ENCODE peak calls at places on chromosomes 2 and 18, in five cellular contexts. Q, L, U, G and O are unnamed samples.

GRCh38 chr2:196170202-196170680 is 1.1 kb downstream of the STK17B start:
- DNase-seq in L (no peak), G (no peak), U (peak; percentile 64), Q (no peak), O (peak; percentile 70)

GRCh38 chr18:24273596-24273995 is 124.0 kb downstream of the OSBPL1A start:
- DNase-seq in G (no peak), Q (no peak), U (peak; percentile 44), L (no peak), O (no peak)

GRCh38 chr18:50013363-50014138 is 181.4 kb downstream of the MYO5B start:
- DNase-seq in Q (no peak), U (peak; percentile 7), L (no peak), G (no peak), O (no peak)

GRCh38 chr18:64103979-64104378 is 44.9 kb downstream of the LINC00305 start:
- DNase-seq in G (no peak), U (no peak), Q (no peak), L (no peak), O (no peak)

GRCh38 chr2:68365087-68365486 is at the start of gene PLEK:
- DNase-seq in U (no peak), G (no peak), Q (peak; percentile 10), L (no peak), O (no peak)

GRCh38 chr18:49612515-49613033 is 50.7 kb downstream of the LIPG start:
- DNase-seq in U (no peak), G (no peak), L (no peak), Q (no peak), O (no peak)

GRCh38 chr18:51122266-51123045 is 75.0 kb downstream of the MEX3C start:
- DNase-seq in U (no peak), G (no peak), Q (no peak), L (no peak), O (no peak)

GRCh38 chr2:18899725-18900124 is 310.4 kb upstream of the NT5C1B start:
- DNase-seq in G (no peak), U (no peak), L (no peak), Q (no peak), O (no peak)

GRCh38 chr2:127174977-127175376 is 45.1 kb downstream of the CYP27C1 start:
- DNase-seq in G (peak; percentile 84), L (no peak), U (peak; percentile 31), Q (peak; percentile 74), O (no peak)

GRCh38 chr2:86068098-86069047 is 37.3 kb downstream of the POLR1A start:
- DNase-seq in U (peak; percentile 30), Q (no peak), G (no peak), L (no peak), O (no peak)

GRCh38 chr2:176147215-176147789 is 4.0 kb upstream of the HOXD4 start:
- DNase-seq in Q (no peak), G (no peak), U (no peak), L (no peak), O (no peak)

GRCh38 chr2:97645112-97645699 is 656 bp upstream of the COX5B start:
- DNase-seq in Q (no peak), L (no peak), G (no peak), U (no peak), O (peak; percentile 10)

GRCh38 chr2:42047488-42048317 is at the start of gene PKDCC:
- DNase-seq in U (peak; percentile 79), L (peak; percentile 72), G (peak; percentile 87), Q (peak; percentile 92), O (peak; percentile 86)

GRCh38 chr2:42050350-42051167 is 2.7 kb downstream of the PKDCC start:
- DNase-seq in Q (no peak), L (no peak), G (peak; percentile 47), U (no peak), O (peak; percentile 42)

GRCh38 chr2:42046819-42047487 is 868 bp upstream of the PKDCC start:
- DNase-seq in G (peak; percentile 64), U (no peak), L (no peak), Q (peak; percentile 71), O (peak; percentile 50)

GRCh38 chr2:42049411-42050349 is 1.9 kb downstream of the PKDCC start:
- DNase-seq in U (no peak), Q (peak; percentile 45), L (no peak), G (peak; percentile 47), O (no peak)

GRCh38 chr2:42048318-42049251 is 764 bp downstream of the PKDCC start:
- DNase-seq in Q (no peak), G (peak; percentile 66), U (peak; percentile 45), L (no peak), O (no peak)
- H3K4me3 ChIP-seq in Q (peak overlapping the region; percentile 79), G (peak overlapping the region; percentile 90), U (peak overlapping the region; percentile 94), L (peak overlapping the region; percentile 77), O (peak overlapping the region; percentile 93)

GRCh38 chr18:58676270-58676669 is 5.0 kb downstream of the MALT1 start:
- DNase-seq in U (no peak), Q (no peak), L (no peak), G (no peak), O (no peak)

GRCh38 chr18:58674863-58675472 is 3.7 kb downstream of the MALT1 start:
- DNase-seq in Q (no peak), U (peak; percentile 52), L (no peak), G (no peak), O (peak; percentile 12)

GRCh38 chr18:58671122-58671940 is at the start of gene MALT1:
- DNase-seq in G (peak; percentile 92), Q (peak; percentile 91), U (peak; percentile 85), L (peak; percentile 84), O (peak; percentile 91)

GRCh38 chr18:58671941-58672565 is 788 bp downstream of the MALT1 start:
- DNase-seq in Q (no peak), G (peak; percentile 23), L (no peak), U (peak; percentile 36), O (peak; percentile 47)

DNA sequence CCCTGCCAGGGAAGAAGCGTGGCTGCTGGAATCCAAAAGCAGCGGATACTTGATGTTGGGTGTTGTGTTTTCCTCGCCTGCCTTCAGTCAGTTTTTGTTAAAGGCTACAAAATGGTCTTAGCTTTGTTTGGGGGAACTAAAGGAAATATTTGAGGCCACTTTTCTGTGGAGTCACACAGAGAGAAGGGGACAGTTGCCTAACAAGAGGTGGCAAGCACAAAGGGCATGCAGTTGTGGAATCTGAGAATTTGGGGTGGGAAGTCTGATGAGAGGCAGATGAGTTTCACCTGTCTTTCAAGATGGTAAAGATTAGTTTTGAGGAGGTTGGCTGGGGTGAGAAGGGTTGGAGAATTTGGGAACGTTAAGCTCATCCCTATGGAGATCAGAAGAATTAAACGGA is 2.9 kb downstream of the MALT1 start:
- DNase-seq in U (no peak), G (no peak), L (no peak), Q (no peak), O (no peak)
- H3K4me3 ChIP-seq in U (no peak overlapping the region), G (no peak overlapping the region), L (no peak overlapping the region), Q (no peak overlapping the region), O (no peak overlapping the region)

DNA sequence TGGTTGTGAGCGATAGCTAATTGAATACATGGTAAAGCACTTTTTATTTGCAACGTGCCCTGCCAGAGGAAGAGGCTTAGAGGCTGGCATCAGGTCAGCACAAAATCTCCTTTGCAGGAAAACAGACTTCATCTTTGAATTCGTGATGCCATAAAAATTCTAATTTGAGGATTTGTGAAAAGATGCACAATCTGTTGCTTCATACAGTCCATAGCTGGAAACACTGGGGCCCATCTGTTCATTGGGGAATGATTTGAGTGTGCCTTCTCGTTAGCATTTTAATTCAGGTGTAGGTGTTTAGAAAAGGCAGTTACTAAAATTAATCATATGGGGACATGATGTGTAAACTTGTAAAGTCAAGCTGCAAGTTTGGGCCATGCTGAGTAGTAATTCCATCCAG is 876.0 kb downstream of the SLC4A3 start:
- DNase-seq in L (no peak), Q (no peak), U (no peak), G (no peak), O (no peak)
- H3K4me3 ChIP-seq in L (no peak overlapping the region), Q (no peak overlapping the region), U (no peak overlapping the region), G (no peak overlapping the region), O (no peak overlapping the region)

GRCh38 chr2:64945973-64946736 is 43.0 kb upstream of the SLC1A4 start:
- DNase-seq in Q (no peak), U (peak; percentile 17), G (no peak), L (no peak), O (no peak)

GRCh38 chr2:64943387-64944150 is 45.6 kb upstream of the SLC1A4 start:
- DNase-seq in Q (peak; percentile 61), L (peak; percentile 65), G (peak; percentile 34), U (peak; percentile 19), O (peak; percentile 36)

GRCh38 chr2:64944484-64944883 is 44.7 kb upstream of the SLC1A4 start:
- DNase-seq in U (no peak), G (no peak), L (no peak), Q (no peak), O (no peak)

GRCh38 chr2:64947906-64948305 is 41.3 kb upstream of the SLC1A4 start:
- DNase-seq in G (no peak), L (no peak), U (no peak), Q (no peak), O (no peak)

GRCh38 chr2:64946737-64947090 is 42.5 kb upstream of the SLC1A4 start:
- DNase-seq in U (no peak), G (no peak), L (no peak), Q (no peak), O (no peak)
- H3K4me3 ChIP-seq in U (no peak overlapping the region), G (no peak overlapping the region), L (no peak overlapping the region), Q (no peak overlapping the region), O (no peak overlapping the region)

GRCh38 chr2:241010531-241011295 is 12.3 kb downstream of the SNED1 start:
- DNase-seq in L (no peak), Q (peak; percentile 17), U (no peak), G (peak; percentile 14), O (no peak)
- H3K4me3 ChIP-seq in L (no peak overlapping the region), Q (no peak overlapping the region), U (no peak overlapping the region), G (peak overlapping the region; percentile 18), O (no peak overlapping the region)

DNA sequence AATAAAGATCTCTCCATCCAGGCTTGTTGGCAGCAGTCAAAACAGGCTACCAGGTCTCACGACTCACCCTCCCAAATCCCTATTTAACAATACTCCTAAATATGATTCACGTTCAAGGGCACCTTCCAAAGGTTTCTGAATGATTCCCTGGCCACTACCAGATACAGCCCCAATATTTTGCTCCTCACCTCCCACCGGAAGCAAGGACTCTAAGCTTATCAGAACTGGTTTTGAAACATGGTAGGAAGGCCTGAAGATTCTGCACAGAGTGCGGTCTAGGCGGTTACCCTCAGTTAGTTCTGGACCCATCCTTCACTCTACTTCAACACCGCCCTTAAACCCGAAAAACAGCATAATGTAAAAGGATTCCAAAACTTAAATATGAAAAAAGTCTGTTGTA is 5.2 kb downstream of the PPP4R1 start:
- DNase-seq in L (no peak), G (no peak), Q (no peak), U (no peak), O (no peak)
- H3K4me3 ChIP-seq in L (no peak overlapping the region), G (no peak overlapping the region), Q (no peak overlapping the region), U (no peak overlapping the region), O (no peak overlapping the region)

DNA sequence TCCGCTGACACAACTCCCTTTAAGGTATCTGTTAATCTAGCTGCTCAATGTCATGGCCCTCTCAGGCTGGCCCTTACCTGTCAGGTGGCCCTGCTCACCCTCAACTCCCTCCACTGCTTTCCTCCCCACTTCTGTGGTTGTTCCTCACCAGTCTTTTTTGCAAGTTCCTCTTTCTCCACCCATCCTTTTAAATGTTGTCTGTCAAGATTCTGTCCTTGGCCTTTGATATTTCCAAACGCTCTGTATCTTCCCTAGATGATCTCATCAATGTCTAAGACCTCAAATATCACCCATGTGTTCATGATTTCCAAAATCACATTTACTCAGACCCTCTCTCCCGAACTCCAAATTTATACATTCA is 3.5 kb downstream of the PTPN2 start:
- DNase-seq in Q (no peak), G (no peak), L (no peak), U (no peak), O (no peak)
- H3K4me3 ChIP-seq in Q (no peak overlapping the region), G (no peak overlapping the region), L (no peak overlapping the region), U (no peak overlapping the region), O (no peak overlapping the region)

GRCh38 chr2:24047703-24048033 is 477 bp upstream of the WDCP start:
- DNase-seq in U (no peak), G (no peak), L (no peak), Q (no peak), O (no peak)
- H3K4me3 ChIP-seq in U (no peak overlapping the region), G (peak overlapping the region; percentile 8), L (peak overlapping the region; percentile 79), Q (no peak overlapping the region), O (no peak overlapping the region)